ENCODE peak calls at places on chromosomes 7 and 10, in five cellular contexts. X is left colon; B is adipocyte; N is stimulated activated naive CD4-positive, alpha-beta T cell; H is NCI-H82. V is an unnamed sample.

GRCh38 chr7:107078517-107078966 is 34.0 kb downstream of the PRKAR2B start:
- DNase-seq in B (no peak), X (no peak), N (no peak), H (peak), V (no peak)

GRCh38 chr7:108268200-108268820 is 138.1 kb upstream of the LAMB4 start:
- DNase-seq in N (no peak), H (no peak), X (no peak), B (no peak), V (no peak)

GRCh38 chr10:133324198-133324792 is 12.4 kb downstream of the CALY start:
- DNase-seq in H (peak), N (peak), X (peak), B (peak), V (peak)

GRCh38 chr10:7170626-7171322 is 240.1 kb downstream of the SFMBT2 start:
- DNase-seq in H (no peak), X (no peak), N (no peak), B (no peak), V (no peak)

GRCh38 chr7:65509368-65510186 is 135.9 kb downstream of the ZNF92 start:
- DNase-seq in H (peak), B (peak), N (peak), X (no peak), V (peak)

GRCh38 chr10:71679425-71679824 is 40.2 kb downstream of the C10orf105 start:
- DNase-seq in B (no peak), H (no peak), N (no peak), X (no peak), V (no peak)

GRCh38 chr10:118343115-118343514 is 991 bp upstream of the FAM204A start:
- DNase-seq in X (no peak), N (no peak), H (no peak), B (no peak), V (no peak)

GRCh38 chr10:61784354-61785131 is 117.0 kb upstream of the ARID5B start:
- DNase-seq in X (no peak), H (no peak), N (no peak), B (no peak), V (no peak)

GRCh38 chr10:8321990-8322389 is 267.5 kb downstream of the GATA3 start:
- DNase-seq in H (no peak), N (no peak), B (no peak), X (no peak), V (no peak)

GRCh38 chr7:51188987-51189386 is 127.6 kb downstream of the COBL start:
- DNase-seq in H (no peak), N (no peak), B (no peak), X (no peak), V (no peak)

GRCh38 chr7:24378871-24379608 is 95.0 kb downstream of the NPY start:
- DNase-seq in N (no peak), B (peak), X (no peak), H (no peak), V (no peak)